ENCODE peak calls at places on chromosome 4, in six cellular contexts. P, R, I, E, L and N are unnamed samples.
A peak's percentile ranks its signal among the peaks of the same experiment; 100 is the strongest.

GRCh38 chr4:60384475-60384874 is 815.7 kb upstream of the ADGRL3 start:
- DNase-seq in P (no peak), R (no peak), I (no peak), E (no peak), L (no peak), N (no peak)

GRCh38 chr4:153788419-153789276 is at the start of gene SFRP2:
- DNase-seq in P (no peak), R (no peak), I (no peak), E (no peak), L (no peak), N (no peak)

GRCh38 chr4:4849106-4849505 is 10.4 kb upstream of the MSX1 start:
- DNase-seq in P (no peak), R (no peak), I (no peak), E (no peak), L (no peak), N (no peak)

GRCh38 chr4:118265312-118266144 is 87.3 kb downstream of the PRSS12 start:
- DNase-seq in P (no peak), R (no peak), I (no peak), E (no peak), L (peak; percentile 31), N (peak; percentile 24)

GRCh38 chr4:59553063-59553738 is 1646.9 kb upstream of the ADGRL3 start:
- DNase-seq in P (no peak), R (no peak), I (no peak), E (no peak), L (no peak), N (no peak)

GRCh38 chr4:84167089-84167488 is 332.0 kb downstream of the NKX6-1 start:
- DNase-seq in P (no peak), R (no peak), I (no peak), E (no peak), L (no peak), N (no peak)

GRCh38 chr4:176443117-176443516 is 123.4 kb downstream of the SPCS3 start:
- DNase-seq in P (no peak), R (peak; percentile 72), I (peak; percentile 96), E (no peak), L (no peak), N (no peak)

GRCh38 chr4:84126061-84126787 is 372.9 kb downstream of the NKX6-1 start:
- DNase-seq in P (no peak), R (no peak), I (no peak), E (no peak), L (no peak), N (no peak)

GRCh38 chr4:185113340-185113739 is 29.7 kb upstream of the SLC25A4 start:
- DNase-seq in P (no peak), R (no peak), I (no peak), E (no peak), L (no peak), N (no peak)

GRCh38 chr4:153207561-153207960 is 3.3 kb downstream of the TRIM2 start:
- DNase-seq in P (no peak), R (no peak), I (peak; percentile 30), E (no peak), L (peak; percentile 67), N (no peak)

GRCh38 chr4:1725521-1725920 is 4.2 kb downstream of the TACC3 start:
- DNase-seq in P (no peak), R (no peak), I (no peak), E (no peak), L (no peak), N (no peak)

GRCh38 chr4:145920205-145920604 is 18.4 kb downstream of the ZNF827 start:
- DNase-seq in P (no peak), R (peak; percentile 70), I (peak; percentile 94), E (no peak), L (no peak), N (no peak)

GRCh38 chr4:1983053-1983845 is 25.5 kb downstream of the NELFA start:
- DNase-seq in P (no peak), R (no peak), I (no peak), E (no peak), L (no peak), N (no peak)

GRCh38 chr4:6177587-6178197 is 22.7 kb downstream of the JAKMIP1 start:
- DNase-seq in P (peak; percentile 48), R (no peak), I (no peak), E (no peak), L (no peak), N (no peak)

GRCh38 chr4:111854494-111855087 is 290.7 kb upstream of the FAM241A start:
- DNase-seq in P (no peak), R (peak; percentile 1), I (peak; percentile 34), E (no peak), L (peak; percentile 49), N (peak; percentile 14)

DNA sequence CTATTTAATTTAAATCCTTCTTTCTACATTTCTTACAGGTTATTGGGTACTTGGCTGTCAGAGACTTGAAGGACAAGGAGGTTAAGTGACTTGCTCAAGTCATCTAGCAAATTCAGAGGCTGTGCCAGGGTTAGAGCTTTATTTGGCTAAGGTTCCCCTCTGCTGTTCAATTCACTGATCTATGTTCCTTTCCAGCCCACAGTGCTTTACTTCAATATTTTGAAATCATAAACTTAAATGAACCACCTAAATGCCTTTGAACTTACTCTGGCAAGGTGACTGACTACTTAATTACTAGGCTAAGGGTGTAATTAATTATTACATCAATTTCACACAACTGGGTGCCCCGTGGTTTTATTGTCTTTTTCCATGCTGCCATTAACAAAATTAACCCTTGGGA is 288.7 kb downstream of the CAMK2D start:
- DNase-seq in P (no peak), R (no peak), I (no peak), E (no peak), L (no peak), N (no peak)
- H3K27ac ChIP-seq in P (no peak overlapping the region), R (no peak overlapping the region), I (peak overlapping the region; percentile 45), E (no peak overlapping the region), L (no peak overlapping the region), N (no peak overlapping the region)

GRCh38 chr4:14607001-14607400 is 395.3 kb upstream of the CPEB2 start:
- DNase-seq in P (no peak), R (no peak), I (no peak), E (no peak), L (no peak), N (no peak)
- H3K27ac ChIP-seq in P (no peak overlapping the region), R (no peak overlapping the region), I (no peak overlapping the region), E (no peak overlapping the region), L (peak overlapping the region; percentile 14), N (no peak overlapping the region)

GRCh38 chr4:15493411-15493810 is 23.7 kb downstream of the CC2D2A start:
- DNase-seq in P (no peak), R (no peak), I (peak; percentile 21), E (no peak), L (no peak), N (no peak)
- H3K27ac ChIP-seq in P (no peak overlapping the region), R (no peak overlapping the region), I (no peak overlapping the region), E (no peak overlapping the region), L (no peak overlapping the region), N (no peak overlapping the region)

GRCh38 chr4:168885416-168885815 is 124.6 kb downstream of the CBR4 start:
- DNase-seq in P (no peak), R (no peak), I (no peak), E (no peak), L (no peak), N (no peak)
- H3K27ac ChIP-seq in P (no peak overlapping the region), R (no peak overlapping the region), I (no peak overlapping the region), E (no peak overlapping the region), L (no peak overlapping the region), N (no peak overlapping the region)

GRCh38 chr4:135277116-135277979 is 1075.8 kb upstream of the PABPC4L start:
- DNase-seq in P (no peak), R (peak; percentile 23), I (peak; percentile 47), E (no peak), L (no peak), N (no peak)
- H3K27ac ChIP-seq in P (no peak overlapping the region), R (no peak overlapping the region), I (no peak overlapping the region), E (no peak overlapping the region), L (no peak overlapping the region), N (no peak overlapping the region)

GRCh38 chr4:101158507-101158906 is 188.8 kb downstream of the PPP3CA start:
- DNase-seq in P (no peak), R (no peak), I (no peak), E (no peak), L (no peak), N (no peak)
- H3K27ac ChIP-seq in P (no peak overlapping the region), R (no peak overlapping the region), I (no peak overlapping the region), E (no peak overlapping the region), L (no peak overlapping the region), N (no peak overlapping the region)

DNA sequence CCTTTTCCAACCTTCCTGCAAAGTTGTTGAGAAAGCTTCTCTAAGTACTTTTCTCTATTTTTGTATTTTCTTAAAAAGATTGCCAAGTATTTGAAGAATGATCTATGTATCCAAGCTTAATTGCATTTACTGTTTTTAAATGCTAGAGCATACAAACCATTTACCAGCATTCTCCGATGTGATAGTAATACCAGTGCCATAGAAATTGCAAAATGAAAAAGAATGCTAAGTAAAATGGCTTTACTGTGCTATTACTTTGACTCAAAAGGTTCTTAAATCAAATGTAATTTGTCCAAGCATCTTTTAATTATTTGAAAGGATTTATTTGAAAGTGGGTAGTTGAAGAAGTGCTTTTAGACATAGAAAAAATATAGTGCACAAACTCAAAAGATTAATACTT is 1183.2 kb downstream of the RAPGEF2 start:
- DNase-seq in P (no peak), R (no peak), I (no peak), E (no peak), L (no peak), N (no peak)
- H3K27ac ChIP-seq in P (no peak overlapping the region), R (no peak overlapping the region), I (no peak overlapping the region), E (no peak overlapping the region), L (no peak overlapping the region), N (no peak overlapping the region)

GRCh38 chr4:26020083-26020668 is 106.2 kb downstream of the SMIM20 start:
- DNase-seq in P (no peak), R (peak; percentile 43), I (peak; percentile 94), E (no peak), L (peak; percentile 27), N (no peak)
- H3K27ac ChIP-seq in P (no peak overlapping the region), R (peak overlapping the region; percentile 57), I (peak overlapping the region; percentile 56), E (no peak overlapping the region), L (peak overlapping the region; percentile 59), N (no peak overlapping the region)

DNA sequence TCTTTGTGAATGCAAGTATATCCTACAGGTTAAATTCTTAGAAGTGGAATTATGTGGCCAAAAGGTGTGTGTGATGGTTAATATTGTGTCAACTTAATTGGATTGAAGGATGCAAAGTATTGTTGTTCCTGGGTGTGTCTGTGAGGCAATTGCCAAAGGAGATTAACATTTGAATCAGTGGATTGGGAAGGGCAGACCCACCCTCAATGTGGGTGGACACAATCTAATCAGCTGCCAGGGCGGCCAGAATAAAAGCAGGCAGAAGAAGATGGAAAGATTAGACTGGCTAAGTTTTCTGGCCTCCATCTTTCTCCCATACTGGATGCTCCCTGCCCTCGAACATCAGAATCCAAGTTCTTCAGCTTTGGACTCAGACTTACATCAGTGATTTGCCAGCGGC is 76.2 kb upstream of the GBA3 start:
- DNase-seq in P (no peak), R (no peak), I (no peak), E (no peak), L (no peak), N (no peak)
- H3K27ac ChIP-seq in P (no peak overlapping the region), R (no peak overlapping the region), I (no peak overlapping the region), E (no peak overlapping the region), L (no peak overlapping the region), N (no peak overlapping the region)

DNA sequence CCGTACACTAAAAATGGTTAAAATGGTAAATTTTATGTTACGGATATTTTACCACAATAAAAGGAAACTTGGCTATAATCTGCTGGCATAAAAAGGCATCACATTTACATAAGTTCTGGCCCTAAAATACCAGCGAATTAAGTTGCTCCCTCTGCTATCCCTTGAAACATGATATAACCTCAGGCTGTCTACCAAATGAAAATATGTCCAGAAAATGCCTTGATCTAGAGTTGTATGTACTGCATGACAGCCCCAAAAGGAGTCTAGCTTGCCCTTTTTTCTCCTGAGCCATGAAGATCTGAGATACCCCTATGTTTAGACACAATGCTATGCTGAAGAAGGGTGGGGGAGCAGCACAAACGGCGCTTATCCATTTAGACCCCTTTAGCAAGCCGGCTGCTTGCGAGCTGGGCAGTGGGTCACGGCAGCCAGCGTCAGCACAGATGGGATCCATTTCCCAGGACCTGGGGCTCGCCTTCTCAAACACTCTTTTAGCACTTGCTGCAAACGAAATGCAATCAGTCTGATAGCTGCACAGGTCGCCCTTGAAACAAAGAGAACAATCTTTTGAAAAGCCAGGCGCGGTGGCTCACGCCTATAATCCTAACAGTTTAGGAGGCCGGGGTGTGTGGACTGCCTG is 77.0 kb downstream of the AFAP1 start:
- DNase-seq in P (no peak), R (no peak), I (peak; percentile 39), E (no peak), L (no peak), N (no peak)
- H3K27ac ChIP-seq in P (no peak overlapping the region), R (peak overlapping the region; percentile 58), I (no peak overlapping the region), E (no peak overlapping the region), L (no peak overlapping the region), N (no peak overlapping the region)